ENCODE peak calls at places on chromosomes 2 and 18, in four cellular contexts. I is hepatocyte, T is GM23248, Q is OCI-LY7. S is an unnamed sample.

GRCh38 chr2:164784376-164784775 is 57.2 kb downstream of the COBLL1 start:
- DNase-seq in T (peak; percentile 86), Q (no peak), I (no peak), S (no peak)

GRCh38 chr2:8059255-8059654 is 622.6 kb upstream of the ID2 start:
- DNase-seq in T (no peak), I (no peak), Q (no peak), S (no peak)

GRCh38 chr2:98216611-98217010 is 129.6 kb downstream of the VWA3B start:
- DNase-seq in T (no peak), Q (no peak), I (no peak), S (no peak)

GRCh38 chr2:239504643-239505235 is 103.9 kb upstream of the HDAC4 start:
- DNase-seq in I (no peak), T (no peak), Q (no peak), S (no peak)

GRCh38 chr2:44912660-44913059 is 28.8 kb upstream of the SIX3 start:
- DNase-seq in T (peak; percentile 93), I (no peak), Q (no peak), S (no peak)

GRCh38 chr18:22604986-22605421 is 187.3 kb upstream of the CTAGE1 start:
- DNase-seq in T (no peak), Q (no peak), I (no peak), S (no peak)

GRCh38 chr18:22279741-22280452 is 110.5 kb downstream of the GATA6 start:
- DNase-seq in I (no peak), T (peak; percentile 37), Q (no peak), S (no peak)

GRCh38 chr2:96389728-96390127 is 54.2 kb downstream of the NCAPH start:
- DNase-seq in T (no peak), I (no peak), Q (no peak), S (no peak)

GRCh38 chr18:75418293-75418692 is 9.2 kb downstream of the SMIM21 start:
- DNase-seq in Q (no peak), I (no peak), T (no peak), S (no peak)

GRCh38 chr2:236969767-236970655 is 115.7 kb upstream of the COPS8 start:
- DNase-seq in Q (no peak), T (peak; percentile 18), I (no peak), S (peak; percentile 55)

GRCh38 chr2:174365583-174365982 is 29.9 kb upstream of the SCRN3 start:
- DNase-seq in Q (no peak), T (no peak), I (no peak), S (no peak)

GRCh38 chr2:236163483-236164200 is 4.5 kb downstream of the GBX2 start:
- DNase-seq in I (no peak), T (no peak), Q (no peak), S (no peak)

GRCh38 chr2:173079141-173079540 is 3.5 kb downstream of the MAP3K20 start:
- DNase-seq in Q (no peak), T (no peak), I (no peak), S (no peak)

GRCh38 chr2:34738691-34739090 is 1139.6 kb upstream of the FAM98A start:
- DNase-seq in T (no peak), I (no peak), Q (peak; percentile 3), S (no peak)

GRCh38 chr18:78974115-78974740 is 5.4 kb upstream of the SALL3 start:
- DNase-seq in Q (no peak), T (no peak), I (no peak), S (no peak)

GRCh38 chr2:53740170-53740569 is 27.4 kb upstream of the CHAC2 start:
- DNase-seq in I (peak; percentile 19), T (peak; percentile 49), Q (no peak), S (no peak)

GRCh38 chr2:46720592-46721185 is 194.9 kb downstream of the MCFD2 start:
- DNase-seq in I (no peak), Q (no peak), T (peak; percentile 52), S (no peak)

GRCh38 chr2:205679410-205680009 is 2.8 kb upstream of the NRP2 start:
- DNase-seq in T (no peak), I (no peak), Q (no peak), S (no peak)

GRCh38 chr2:186422226-186422625 is 63.8 kb upstream of the ZC3H15 start:
- DNase-seq in T (peak; percentile 98), Q (no peak), I (no peak), S (no peak)

GRCh38 chr2:11033114-11033513 is 121.4 kb downstream of the KCNF1 start:
- DNase-seq in Q (no peak), T (no peak), I (no peak), S (no peak)

GRCh38 chr2:134670955-134671354 is 47.8 kb downstream of the TMEM163 start:
- DNase-seq in Q (no peak), I (no peak), T (no peak), S (no peak)

GRCh38 chr2:208222351-208222750 is 32.5 kb downstream of the IDH1 start:
- DNase-seq in Q (no peak), T (peak; percentile 78), I (no peak), S (no peak)

GRCh38 chr2:183950673-183951072 is 647.7 kb upstream of the ZNF804A start:
- DNase-seq in Q (no peak), I (peak; percentile 30), T (no peak), S (no peak)

GRCh38 chr2:128439231-128440086 is 120.8 kb upstream of the HS6ST1 start:
- DNase-seq in I (no peak), T (no peak), Q (no peak), S (peak; percentile 46)

GRCh38 chr18:74242451-74243096 is 49.2 kb downstream of the CYB5A start:
- DNase-seq in I (peak; percentile 41), Q (no peak), T (no peak), S (no peak)

GRCh38 chr2:177184606-177185005 is 28.0 kb upstream of the HNRNPA3 start:
- DNase-seq in I (no peak), T (no peak), Q (no peak), S (no peak)

GRCh38 chr2:100013892-100014677 is 128.3 kb downstream of the AFF3 start:
- DNase-seq in T (peak; percentile 98), Q (no peak), I (peak; percentile 75), S (no peak)

GRCh38 chr2:25954199-25954752 is 28.0 kb downstream of the KIF3C start:
- DNase-seq in T (no peak), Q (no peak), I (no peak), S (no peak)

GRCh38 chr2:206296128-206296527 is 21.7 kb downstream of the ZDBF2 start:
- DNase-seq in T (peak; percentile 47), Q (no peak), I (no peak), S (no peak)

GRCh38 chr2:113183703-113184102 is 9.9 kb downstream of the PSD4 start:
- DNase-seq in I (no peak), T (no peak), Q (no peak), S (no peak)

GRCh38 chr2:218196974-218197373 is 20.0 kb upstream of the ARPC2 start:
- DNase-seq in T (no peak), Q (no peak), I (no peak), S (no peak)

GRCh38 chr18:31563778-31564177 is 27.9 kb upstream of the TTR start:
- DNase-seq in Q (no peak), T (peak; percentile 17), I (no peak), S (no peak)

GRCh38 chr2:216344206-216344957 is 27.9 kb downstream of the MARCHF4 start:
- DNase-seq in Q (no peak), T (peak; percentile 85), I (no peak), S (no peak)

GRCh38 chr2:135337066-135337465 is 194.0 kb downstream of the ZRANB3 start:
- DNase-seq in T (no peak), I (no peak), Q (no peak), S (no peak)

GRCh38 chr2:114769110-114769509 is 326.7 kb downstream of the DPP10 start:
- DNase-seq in Q (no peak), I (no peak), T (no peak), S (no peak)

GRCh38 chr2:106119074-106119473 is 75.0 kb downstream of the UXS1 start:
- DNase-seq in T (no peak), Q (no peak), I (no peak), S (no peak)

GRCh38 chr18:25326231-25327042 is 25.5 kb downstream of the ZNF521 start:
- DNase-seq in T (peak; percentile 66), I (peak; percentile 14), Q (no peak), S (no peak)

GRCh38 chr18:25322806-25323205 is 29.2 kb downstream of the ZNF521 start:
- DNase-seq in I (no peak), T (no peak), Q (no peak), S (no peak)

GRCh38 chr18:25327631-25328030 is 24.3 kb downstream of the ZNF521 start:
- DNase-seq in Q (no peak), I (no peak), T (no peak), S (no peak)

GRCh38 chr18:25316619-25317018 is 35.3 kb downstream of the ZNF521 start:
- DNase-seq in T (no peak), Q (no peak), I (no peak), S (no peak)

GRCh38 chr18:25321869-25322268 is 30.1 kb downstream of the ZNF521 start:
- DNase-seq in Q (peak; percentile 22), T (no peak), I (no peak), S (no peak)
- H4K20me1 ChIP-seq in Q (no peaks in the 10 kb centered on the region), T (no peaks in the 10 kb centered on the region), I (no peaks in the 10 kb centered on the region), S (no peaks in the 10 kb centered on the region)

GRCh38 chr2:47888581-47889280 is 17.6 kb downstream of the FBXO11 start:
- DNase-seq in Q (no peak), I (no peak), T (peak; percentile 19), S (no peak)
- H4K20me1 ChIP-seq in Q (peaks cover 35% of the 10 kb centered on the region), I (peaks cover 98% of the 10 kb centered on the region), T (peaks cover 15% of the 10 kb centered on the region), S (peaks cover 78% of the 10 kb centered on the region)

DNA sequence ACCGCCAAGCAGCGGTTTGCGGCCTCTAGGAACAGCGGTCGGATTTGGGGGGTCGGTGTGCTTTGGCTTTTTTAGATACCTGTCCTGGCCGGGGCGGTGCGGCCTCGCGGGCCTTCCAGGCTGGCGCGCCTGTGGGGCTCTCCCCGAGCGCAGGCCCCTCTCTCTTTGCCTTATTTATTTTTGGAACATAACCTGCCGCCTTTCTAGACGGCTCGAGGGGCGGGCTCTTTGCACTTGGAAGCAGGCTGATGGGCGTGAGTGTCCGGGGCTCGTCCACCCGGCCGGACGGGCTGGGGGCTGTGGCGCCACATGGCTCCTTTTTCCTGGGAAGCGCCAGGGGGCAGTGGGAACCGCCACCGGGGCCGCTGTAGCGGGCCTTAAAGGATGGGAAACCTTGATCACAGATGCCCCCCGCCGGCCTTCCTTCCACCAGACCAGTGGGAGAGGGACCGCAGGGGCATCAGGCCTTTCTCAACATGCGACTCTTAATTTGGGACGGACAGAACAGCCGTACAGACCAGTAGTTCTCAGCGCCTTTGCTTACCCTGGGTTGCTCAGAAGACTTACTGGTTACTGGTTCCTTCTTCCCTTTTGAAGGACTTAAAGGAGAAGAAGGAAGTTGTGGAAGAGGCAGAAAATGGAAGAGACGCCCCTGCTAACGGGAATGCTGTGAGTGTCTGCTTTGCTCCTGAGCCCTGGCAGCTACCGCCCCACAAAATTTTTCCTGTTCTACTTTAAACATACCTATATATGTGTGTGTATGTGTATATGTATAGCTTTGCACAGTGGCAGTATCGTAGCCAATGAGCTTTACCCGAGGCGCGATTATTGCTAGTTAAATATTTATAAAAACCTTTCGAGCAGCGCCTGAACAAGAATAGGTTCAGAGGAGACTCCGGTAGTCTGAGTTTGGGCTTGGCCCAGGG is 2.7 kb downstream of the PTMA start:
- DNase-seq in T (peak; percentile 53), I (peak; percentile 55), Q (peak; percentile 33), S (peak; percentile 27)
- H4K20me1 ChIP-seq in T (no peaks in the 10 kb centered on the region), I (peaks cover 54% of the 10 kb centered on the region), Q (peaks cover 20% of the 10 kb centered on the region), S (peaks cover 66% of the 10 kb centered on the region)

GRCh38 chr2:55150834-55151233 is 81.3 kb downstream of the CLHC1 start:
- DNase-seq in Q (peak; percentile 52), T (no peak), I (no peak), S (no peak)

GRCh38 chr2:55147531-55147930 is 84.6 kb downstream of the CLHC1 start:
- DNase-seq in T (no peak), Q (no peak), I (no peak), S (no peak)

GRCh38 chr2:55147041-55147440 is 85.1 kb downstream of the CLHC1 start:
- DNase-seq in I (no peak), Q (no peak), T (no peak), S (no peak)

GRCh38 chr2:55146266-55146665 is 85.8 kb downstream of the CLHC1 start:
- DNase-seq in T (no peak), I (no peak), Q (no peak), S (no peak)

GRCh38 chr2:55148269-55148668 is 83.8 kb downstream of the CLHC1 start:
- DNase-seq in T (peak; percentile 81), I (no peak), Q (no peak), S (no peak)
- H4K20me1 ChIP-seq in T (no peaks in the 10 kb centered on the region), I (no peaks in the 10 kb centered on the region), Q (no peaks in the 10 kb centered on the region), S (no peaks in the 10 kb centered on the region)

S was measured in DND-41.